ENCODE peak calls at places on chromosomes 7 and 10, in nine cellular contexts. J is tibial nerve, G is endothelial cell, K is GM10248, V is heart right ventricle, X is AG10803, B is BJ, M is MM.1S, W is Peyer's patch. E is an unnamed sample.

GRCh38 chr7:28269700-28270361 is 89.2 kb upstream of the JAZF1 start:
- DNase-seq in J (no peak), G (no peak), K (peak), V (no peak), X (no peak), B (no peak), M (no peak), W (no peak), E (no peak)

GRCh38 chr10:124677871-124678565 is 66.2 kb downstream of the FAM53B start:
- DNase-seq in J (no peak), G (no peak), K (no peak), V (no peak), X (peak), B (no peak), M (no peak), W (no peak), E (no peak)

GRCh38 chr7:131467788-131468187 is 88.6 kb downstream of the PODXL start:
- DNase-seq in J (no peak), G (no peak), K (no peak), V (no peak), X (no peak), B (no peak), M (no peak), W (no peak), E (no peak)

GRCh38 chr7:106865130-106866115 is at the start of gene PIK3CG:
- DNase-seq in J (no peak), G (no peak), K (peak), V (no peak), X (no peak), B (no peak), M (peak), W (peak), E (peak)

GRCh38 chr7:139972000-139972399 is 90.8 kb downstream of the PARP12 start:
- DNase-seq in J (no peak), G (no peak), K (no peak), V (no peak), X (no peak), B (no peak), M (no peak), W (no peak), E (no peak)

GRCh38 chr7:47371733-47372368 is 210.1 kb downstream of the TNS3 start:
- DNase-seq in J (peak), G (no peak), K (no peak), V (peak), X (no peak), B (no peak), M (no peak), W (peak), E (no peak)

GRCh38 chr10:44316187-44316921 is 68.5 kb downstream of the CXCL12 start:
- DNase-seq in J (no peak), G (no peak), K (no peak), V (no peak), X (no peak), B (no peak), M (no peak), W (no peak), E (no peak)

GRCh38 chr7:38222481-38223096 is 44.5 kb downstream of the STARD3NL start:
- DNase-seq in J (no peak), G (peak), K (peak), V (peak), X (peak), B (no peak), M (peak), W (no peak), E (no peak)

GRCh38 chr7:135602304-135602703 is 44.6 kb downstream of the NUP205 start:
- DNase-seq in J (no peak), G (no peak), K (no peak), V (no peak), X (peak), B (no peak), M (no peak), W (no peak), E (no peak)

GRCh38 chr7:15561840-15562239 is at the start of gene AGMO:
- DNase-seq in J (peak), G (no peak), K (no peak), V (peak), X (no peak), B (no peak), M (no peak), W (peak), E (no peak)

GRCh38 chr7:114949227-114949626 is 27.3 kb downstream of the MDFIC start:
- DNase-seq in J (no peak), G (no peak), K (no peak), V (no peak), X (peak), B (no peak), M (peak), W (no peak), E (no peak)

GRCh38 chr10:31836569-31837406 is 91.8 kb downstream of the ARHGAP12 start:
- DNase-seq in J (no peak), G (peak), K (peak), V (no peak), X (peak), B (no peak), M (peak), W (no peak), E (no peak)

GRCh38 chr7:158827411-158828342 is 1.6 kb downstream of the ESYT2 start:
- DNase-seq in J (no peak), G (no peak), K (peak), V (no peak), X (peak), B (no peak), M (peak), W (no peak), E (no peak)

GRCh38 chr10:60816624-60817023 is 38.3 kb downstream of the CDK1 start:
- DNase-seq in J (no peak), G (peak), K (peak), V (peak), X (peak), B (peak), M (peak), W (peak), E (no peak)

GRCh38 chr7:115475774-115476407 is 554.0 kb downstream of the MDFIC start:
- DNase-seq in J (no peak), G (peak), K (no peak), V (no peak), X (no peak), B (no peak), M (no peak), W (peak), E (no peak)

GRCh38 chr7:107145072-107145838 is 23.5 kb upstream of the HBP1 start:
- DNase-seq in J (no peak), G (no peak), K (no peak), V (no peak), X (no peak), B (no peak), M (no peak), W (no peak), E (no peak)

GRCh38 chr7:149261321-149261828 is 621 bp upstream of the ZNF783 start:
- DNase-seq in J (no peak), G (no peak), K (no peak), V (peak), X (peak), B (no peak), M (peak), W (peak), E (no peak)

GRCh38 chr10:103663802-103664201 is 170.3 kb downstream of the NEURL1 start:
- DNase-seq in J (no peak), G (no peak), K (no peak), V (no peak), X (peak), B (no peak), M (no peak), W (no peak), E (no peak)

GRCh38 chr10:8183241-8183704 is 128.8 kb downstream of the GATA3 start:
- DNase-seq in J (no peak), G (no peak), K (no peak), V (no peak), X (no peak), B (no peak), M (peak), W (no peak), E (no peak)

GRCh38 chr10:119769886-119770285 is 44.0 kb downstream of the INPP5F start:
- DNase-seq in J (no peak), G (no peak), K (no peak), V (no peak), X (peak), B (peak), M (no peak), W (no peak), E (no peak)

GRCh38 chr7:36283711-36284130 is 105.9 kb upstream of the ANLN start:
- DNase-seq in J (no peak), G (no peak), K (peak), V (peak), X (no peak), B (no peak), M (no peak), W (peak), E (peak)

DNA sequence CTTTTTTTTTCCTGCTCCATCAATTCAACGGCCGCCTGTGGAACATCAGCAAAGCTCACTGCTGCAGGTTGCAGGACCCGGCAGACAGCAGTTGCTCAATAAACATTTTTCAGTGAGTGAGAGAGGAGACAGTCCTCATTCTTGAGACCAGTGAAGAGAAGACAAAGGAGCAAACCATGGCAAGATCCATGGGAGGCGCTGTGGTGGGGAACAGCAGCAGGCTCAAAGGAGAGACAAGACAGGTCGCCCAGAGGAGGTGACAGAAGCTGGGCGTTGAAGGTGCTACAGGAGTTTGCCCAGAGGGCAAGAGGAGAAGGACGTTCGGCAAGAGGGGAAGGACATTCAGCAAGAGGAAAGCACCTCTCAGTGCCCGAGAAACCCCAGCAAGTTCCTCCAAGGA is 74.5 kb upstream of the FGFR2 start:
- DNase-seq in J (no peak), G (no peak), K (no peak), V (no peak), X (no peak), B (no peak), M (no peak), W (no peak), E (no peak)
- TF ChIP-seq CTCF in J (no peak), G (no peak), K (no peak), V (no peak), X (no peak), B (no peak), M (no peak), W (no peak), E (no peak)

DNA sequence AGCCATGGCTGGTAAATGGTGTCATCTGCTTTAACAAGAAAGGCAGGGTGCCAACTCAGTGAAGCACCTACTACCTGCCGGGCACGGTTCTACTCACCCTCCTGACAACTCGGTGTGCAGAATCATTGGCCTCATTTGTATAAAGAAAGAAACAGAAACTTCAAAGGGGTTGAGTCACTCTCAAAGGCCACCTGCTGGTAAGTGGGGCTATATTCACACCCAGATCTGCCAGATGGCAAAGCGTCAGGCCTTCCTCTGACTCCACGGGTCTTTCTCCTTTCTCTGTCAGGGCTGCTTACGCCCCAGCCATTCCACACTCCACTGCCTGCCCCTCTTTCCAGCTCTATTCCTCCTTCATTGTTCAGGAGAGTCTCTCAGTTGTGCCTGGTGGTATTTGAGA is 309.2 kb downstream of the GFRA1 start:
- DNase-seq in J (no peak), G (no peak), K (no peak), V (no peak), X (no peak), B (no peak), M (peak), W (no peak), E (no peak)
- TF ChIP-seq CTCF in J (no peak), G (peak), K (no peak), V (no peak), X (peak), B (peak), M (peak), W (no peak), E (no peak)

DNA sequence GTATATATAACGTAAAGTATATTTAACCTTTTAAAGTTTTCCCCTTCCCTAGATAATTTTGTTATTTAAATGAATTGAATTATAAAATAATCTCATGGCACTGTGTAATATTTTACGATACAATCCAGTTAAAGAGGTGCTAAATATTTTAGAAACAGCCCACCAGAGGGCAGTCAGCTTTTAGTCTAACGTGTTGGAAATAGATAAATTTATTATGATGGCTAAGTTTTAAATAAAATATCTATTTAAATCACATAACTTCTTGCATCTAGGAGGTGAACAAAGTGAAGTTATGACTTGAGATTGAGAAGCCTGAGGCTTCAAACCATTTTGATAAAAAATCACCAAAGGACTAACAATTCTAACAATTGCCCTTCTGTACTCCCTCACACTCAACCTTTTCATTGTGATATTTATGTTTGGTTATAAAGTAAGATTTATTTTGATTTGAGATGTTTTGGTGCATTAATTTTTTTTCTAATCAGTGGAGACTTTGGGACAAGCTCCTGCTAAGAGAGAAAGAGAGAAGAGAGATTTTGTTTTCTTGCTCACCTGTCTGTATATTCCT is 171.5 kb upstream of the SP4 start:
- DNase-seq in J (no peak), G (peak), K (no peak), V (no peak), X (peak), B (no peak), M (peak), W (no peak), E (no peak)
- TF ChIP-seq CTCF in J (peak), G (peak), K (peak), V (peak), X (peak), B (peak), M (peak), W (peak), E (peak)

GRCh38 chr10:129509835-129510234 is 42.8 kb downstream of the MGMT start:
- DNase-seq in J (no peak), G (no peak), K (no peak), V (no peak), X (no peak), B (no peak), M (no peak), W (no peak), E (no peak)

GRCh38 chr10:129514568-129515451 is 47.8 kb downstream of the MGMT start:
- DNase-seq in J (no peak), G (no peak), K (no peak), V (no peak), X (no peak), B (no peak), M (no peak), W (no peak), E (no peak)

GRCh38 chr10:129511086-129511485 is 44.0 kb downstream of the MGMT start:
- DNase-seq in J (no peak), G (no peak), K (no peak), V (no peak), X (no peak), B (no peak), M (no peak), W (no peak), E (no peak)

GRCh38 chr10:129511758-129512157 is 44.7 kb downstream of the MGMT start:
- DNase-seq in J (no peak), G (no peak), K (no peak), V (no peak), X (no peak), B (no peak), M (no peak), W (no peak), E (no peak)

GRCh38 chr10:129513312-129513711 is 46.3 kb downstream of the MGMT start:
- DNase-seq in J (no peak), G (no peak), K (no peak), V (no peak), X (no peak), B (no peak), M (no peak), W (no peak), E (no peak)
- TF ChIP-seq CTCF in J (no peak), G (no peak), K (no peak), V (no peak), X (no peak), B (no peak), M (no peak), W (no peak), E (no peak)

DNA sequence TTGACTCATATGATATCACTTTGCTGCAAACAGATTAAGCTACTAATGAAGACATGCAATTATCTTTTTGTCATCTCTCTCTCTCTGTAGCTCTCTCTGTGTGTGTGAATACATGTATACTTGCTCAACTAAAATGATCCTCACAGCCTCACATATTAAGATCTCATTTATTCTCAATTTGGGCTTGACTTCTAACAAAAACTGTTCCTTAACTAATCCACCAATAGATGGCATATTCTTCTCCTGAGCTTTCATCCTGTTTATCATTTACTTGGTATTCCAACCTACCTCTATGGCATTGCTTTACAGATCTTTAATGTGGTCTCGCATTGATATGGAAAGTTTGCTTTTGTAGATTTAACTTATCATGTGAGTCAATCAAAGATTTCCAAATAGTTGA is 540.4 kb downstream of the CNTNAP2 start:
- DNase-seq in J (no peak), G (no peak), K (no peak), V (no peak), X (no peak), B (no peak), M (peak), W (no peak), E (no peak)
- TF ChIP-seq CTCF in J (no peak), G (no peak), K (no peak), V (no peak), X (no peak), B (no peak), M (peak), W (no peak), E (no peak)

DNA sequence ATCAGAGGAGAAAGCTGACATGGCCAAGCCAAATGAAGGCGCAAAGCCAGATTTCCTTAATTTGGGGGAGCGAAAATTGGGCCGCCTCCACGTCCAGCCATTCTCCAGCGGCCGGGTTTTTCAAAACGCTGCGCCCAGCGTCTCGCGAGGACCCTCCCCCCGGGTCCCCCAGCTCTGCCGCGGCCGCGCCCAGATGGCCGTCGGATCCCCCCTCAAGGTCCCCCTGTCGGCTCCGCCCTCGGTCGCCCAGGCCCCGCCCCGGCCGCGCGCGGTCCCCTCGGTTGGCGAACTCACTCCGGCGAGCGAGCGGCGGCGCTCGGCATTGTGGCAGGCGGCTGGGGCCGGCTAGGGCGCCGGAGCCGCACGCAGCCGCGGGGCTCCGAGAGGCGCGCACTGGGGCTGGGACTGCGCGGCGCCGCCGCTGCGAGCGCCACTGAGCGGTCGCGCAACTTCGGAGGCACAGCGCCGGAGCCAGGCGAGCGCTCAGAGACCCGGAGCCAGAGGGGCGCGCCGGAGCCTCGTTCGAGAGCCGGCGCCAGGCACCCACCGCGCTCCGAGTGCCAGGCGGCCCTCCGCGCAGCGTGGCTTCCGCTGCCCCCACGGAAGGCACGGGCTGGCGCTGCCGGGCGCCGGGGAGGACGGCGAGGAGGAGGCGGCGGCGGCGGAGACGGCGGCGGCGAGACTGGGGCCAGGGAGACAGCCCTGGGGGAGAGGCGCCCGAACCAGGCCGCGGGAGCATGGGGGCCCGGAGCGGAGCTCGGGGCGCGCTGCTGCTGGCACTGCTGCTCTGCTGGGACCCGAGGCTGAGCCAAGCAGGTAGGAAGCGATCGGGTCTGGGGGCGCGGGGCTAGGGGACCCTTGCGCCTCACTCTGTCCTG is at the start of gene UNC5B:
- DNase-seq in J (peak), G (peak), K (peak), V (peak), X (peak), B (no peak), M (peak), W (peak), E (no peak)
- TF ChIP-seq CTCF in J (no peak), G (peak), K (no peak), V (peak), X (peak), B (no peak), M (no peak), W (no peak), E (peak)

GRCh38 chr10:112932658-112933057 is 17.4 kb upstream of the TCF7L2 start:
- DNase-seq in J (no peak), G (no peak), K (no peak), V (no peak), X (no peak), B (no peak), M (no peak), W (no peak), E (no peak)

GRCh38 chr10:112938808-112939482 is 11.1 kb upstream of the TCF7L2 start:
- DNase-seq in J (no peak), G (no peak), K (no peak), V (no peak), X (no peak), B (no peak), M (no peak), W (peak), E (no peak)

GRCh38 chr10:112934193-112934592 is 15.9 kb upstream of the TCF7L2 start:
- DNase-seq in J (no peak), G (no peak), K (no peak), V (no peak), X (no peak), B (no peak), M (no peak), W (no peak), E (no peak)
- TF ChIP-seq CTCF in J (no peak), G (no peak), K (no peak), V (no peak), X (no peak), B (no peak), M (no peak), W (no peak), E (no peak)

DNA sequence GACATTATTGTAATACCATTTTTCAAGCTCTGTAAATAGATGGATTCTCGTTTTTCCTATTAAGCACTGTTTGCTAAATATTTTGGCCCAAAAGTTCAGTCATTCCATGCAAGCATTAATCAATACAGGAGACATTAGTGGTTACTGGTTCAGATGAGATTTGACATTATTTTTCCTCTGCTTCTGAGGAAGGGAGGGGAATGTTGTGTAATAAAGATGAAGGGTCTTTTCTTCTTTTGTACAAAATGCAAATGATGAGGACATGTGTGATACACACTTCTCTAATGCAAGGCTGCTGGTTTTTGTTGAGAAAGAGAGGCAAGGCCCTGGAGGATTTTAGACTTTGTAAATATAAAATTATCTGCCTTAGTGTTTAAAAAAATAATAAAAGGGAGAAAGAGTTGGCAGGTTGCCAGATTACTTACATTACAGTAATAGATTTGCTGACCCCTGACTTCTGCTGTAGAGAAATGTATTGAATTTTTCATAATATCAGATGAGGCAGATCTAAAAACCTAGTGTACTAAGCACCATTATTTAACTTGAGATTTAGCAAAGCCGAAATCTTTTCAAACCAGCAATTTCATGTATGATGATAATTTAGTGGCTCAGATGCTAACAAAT is 179.9 kb downstream of the ARID5B start:
- DNase-seq in J (no peak), G (no peak), K (no peak), V (no peak), X (peak), B (no peak), M (no peak), W (no peak), E (no peak)
- TF ChIP-seq CTCF in J (no peak), G (no peak), K (no peak), V (no peak), X (no peak), B (no peak), M (no peak), W (no peak), E (no peak)

E was measured in CD14-positive monocyte.